ENCODE peak calls at places on chromosomes 4 and X, in eight cellular contexts. V is activated B cell treated with CpG ODN at 0.5 μM for 24 hours, F is fibroblast of lung, X is Panc1, L is astrocyte of the cerebellum, Q is cardiac fibroblast, N is heart right ventricle, D is type B pancreatic cell. Y is an unnamed sample.

GRCh38 chrX:154914052-154914451 is 27.9 kb downstream of the F8A1 start:
- DNase-seq in F (no peak), V (no peak), X (no peak), Q (no peak), N (no peak), D (no peak), L (no peak), Y (no peak)

GRCh38 chrX:108537005-108537404 is 97.4 kb downstream of the COL4A5 start:
- DNase-seq in X (peak; percentile 10), V (no peak), F (peak; percentile 19), L (peak; percentile 12), N (no peak), D (no peak), Q (peak; percentile 62), Y (peak; percentile 24)

GRCh38 chrX:120718969-120719368 is 89.1 kb upstream of the C1GALT1C1 start:
- DNase-seq in F (no peak), Q (no peak), N (no peak), X (no peak), D (no peak), V (no peak), L (no peak), Y (no peak)

GRCh38 chrX:41333744-41333993 is 293 bp upstream of the DDX3X start:
- DNase-seq in Q (peak; percentile 90), F (peak; percentile 83), N (no peak), X (peak; percentile 64), D (no peak), V (no peak), L (peak; percentile 85), Y (no peak)

GRCh38 chr4:1321486-1321885 is 25.5 kb upstream of the UVSSA start:
- DNase-seq in F (no peak), V (no peak), L (no peak), N (no peak), D (no peak), X (no peak), Q (no peak), Y (no peak)

GRCh38 chrX:44063611-44064010 is 90.4 kb upstream of the NDP start:
- DNase-seq in X (no peak), F (peak; percentile 5), V (no peak), L (no peak), Q (no peak), N (no peak), D (no peak), Y (no peak)

GRCh38 chrX:39149761-39150160 is 348.5 kb downstream of the MID1IP1 start:
- DNase-seq in X (peak; percentile 12), N (peak; percentile 79), V (peak; percentile 42), Q (peak; percentile 63), L (no peak), D (no peak), F (peak; percentile 16), Y (peak; percentile 64)

GRCh38 chr4:4394644-4395043 is 7.7 kb downstream of the NSG1 start:
- DNase-seq in D (no peak), L (no peak), V (no peak), F (peak; percentile 69), Q (peak; percentile 58), X (no peak), N (no peak), Y (no peak)

GRCh38 chr4:33060873-33061542 is 2340.8 kb downstream of the PCDH7 start:
- DNase-seq in F (peak; percentile 39), Q (peak; percentile 60), X (peak; percentile 12), D (peak; percentile 68), V (no peak), N (peak; percentile 3), L (peak; percentile 52), Y (peak; percentile 68)

GRCh38 chr4:176833416-176833815 is 40.7 kb upstream of the VEGFC start:
- DNase-seq in V (no peak), Q (no peak), N (no peak), X (no peak), L (no peak), F (no peak), D (no peak), Y (no peak)

GRCh38 chrX:13471269-13471668 is 98.1 kb upstream of the EGFL6 start:
- DNase-seq in X (no peak), Q (no peak), L (no peak), D (no peak), N (no peak), V (no peak), F (no peak), Y (no peak)

GRCh38 chr4:65918872-65919271 is 248.6 kb upstream of the EPHA5 start:
- DNase-seq in Q (no peak), V (no peak), X (no peak), F (peak; percentile 3), L (no peak), D (no peak), N (no peak), Y (no peak)

GRCh38 chrX:150566734-150567182 is 1.7 kb upstream of the MTM1 start:
- DNase-seq in L (no peak), D (no peak), V (no peak), F (no peak), Q (no peak), X (no peak), N (no peak), Y (no peak)

DNA sequence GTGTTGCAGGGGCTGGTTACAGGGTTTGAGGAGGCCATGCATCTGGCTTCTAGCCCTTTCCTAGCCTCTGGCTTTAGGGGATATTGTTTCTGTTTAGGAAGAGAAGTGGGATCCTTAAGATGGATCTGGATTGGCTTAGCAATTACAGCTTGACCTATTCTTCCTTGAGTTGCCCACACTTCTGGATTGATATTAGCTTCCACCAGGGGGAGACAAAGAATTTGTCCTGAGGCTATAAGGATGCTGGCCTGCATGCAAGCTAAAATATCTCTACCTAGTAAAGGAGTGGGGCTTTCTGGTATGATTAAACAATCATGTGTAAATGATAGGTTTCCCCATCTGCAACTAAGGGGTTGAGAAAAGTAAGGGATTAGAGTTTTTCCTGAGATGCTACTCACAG is 117.2 kb downstream of the TEX13C start:
- DNase-seq in N (no peak), V (no peak), X (no peak), L (no peak), F (no peak), Q (peak; percentile 59), D (no peak), Y (no peak)
- TF ChIP-seq CTCF in N (no peak), V (no peak), X (peak; percentile 29), L (peak; percentile 23), F (no peak), Q (peak; percentile 39), D (peak; percentile 71), Y (peak; percentile 27)

DNA sequence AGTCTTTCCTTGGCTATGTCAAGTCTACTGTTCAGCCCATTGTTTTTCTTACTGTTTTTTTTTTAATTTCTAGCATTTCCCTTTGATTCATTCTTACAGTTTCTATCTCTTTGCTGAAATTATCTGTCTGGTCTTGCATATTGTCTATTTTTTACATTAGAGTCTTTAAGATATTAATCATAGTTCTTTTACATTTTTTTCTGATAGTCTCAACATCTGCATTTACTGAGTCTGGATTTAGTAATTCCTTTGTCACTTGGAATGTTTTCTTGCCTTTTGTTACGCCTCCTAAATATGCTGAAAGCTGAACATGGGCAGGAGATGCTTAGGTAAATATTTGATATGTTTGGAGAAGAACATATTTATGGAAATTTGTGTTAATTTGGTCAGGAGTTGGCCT is 10.4 kb downstream of the JADE3 start:
- DNase-seq in L (no peak), D (no peak), X (no peak), F (no peak), N (no peak), V (no peak), Q (peak; percentile 52), Y (no peak)
- TF ChIP-seq CTCF in L (no peak), D (no peak), X (no peak), F (no peak), N (no peak), V (no peak), Q (no peak), Y (no peak)

GRCh38 chr4:6682862-6683590 is 10.7 kb upstream of the S100P start:
- DNase-seq in D (no peak), V (no peak), F (no peak), Q (no peak), N (no peak), X (no peak), L (no peak), Y (no peak)

GRCh38 chr4:6681191-6681590 is 12.5 kb upstream of the S100P start:
- DNase-seq in V (no peak), Q (no peak), X (no peak), N (no peak), L (no peak), F (no peak), D (no peak), Y (no peak)

GRCh38 chr4:6676722-6677558 is 16.7 kb upstream of the S100P start:
- DNase-seq in X (no peak), D (no peak), N (no peak), V (no peak), L (no peak), Q (no peak), F (no peak), Y (no peak)

GRCh38 chr4:6684656-6685055 is 9.0 kb upstream of the S100P start:
- DNase-seq in V (no peak), N (no peak), Q (no peak), X (no peak), F (no peak), L (no peak), D (no peak), Y (no peak)

GRCh38 chr4:6680372-6681034 is 13.2 kb upstream of the S100P start:
- DNase-seq in F (no peak), Q (no peak), D (no peak), N (no peak), V (no peak), X (no peak), L (no peak), Y (no peak)
- TF ChIP-seq CTCF in F (no peak), Q (no peak), D (peak; percentile 34), N (no peak), V (no peak), X (no peak), L (no peak), Y (peak; percentile 10)

GRCh38 chrX:46383006-46383405 is 162.2 kb downstream of the ZNF674 start:
- DNase-seq in X (no peak), L (no peak), N (no peak), Q (no peak), D (no peak), F (no peak), V (no peak), Y (no peak)

GRCh38 chrX:46380148-46380752 is 165.0 kb downstream of the ZNF674 start:
- DNase-seq in F (no peak), N (no peak), Q (no peak), V (no peak), L (no peak), D (no peak), X (no peak), Y (no peak)

GRCh38 chrX:46382595-46382994 is 162.6 kb downstream of the ZNF674 start:
- DNase-seq in V (no peak), Q (no peak), L (no peak), N (no peak), F (no peak), X (no peak), D (no peak), Y (no peak)

GRCh38 chrX:46386511-46386910 is 158.7 kb downstream of the ZNF674 start:
- DNase-seq in V (no peak), F (no peak), N (no peak), Q (no peak), L (no peak), D (no peak), X (no peak), Y (no peak)

DNA sequence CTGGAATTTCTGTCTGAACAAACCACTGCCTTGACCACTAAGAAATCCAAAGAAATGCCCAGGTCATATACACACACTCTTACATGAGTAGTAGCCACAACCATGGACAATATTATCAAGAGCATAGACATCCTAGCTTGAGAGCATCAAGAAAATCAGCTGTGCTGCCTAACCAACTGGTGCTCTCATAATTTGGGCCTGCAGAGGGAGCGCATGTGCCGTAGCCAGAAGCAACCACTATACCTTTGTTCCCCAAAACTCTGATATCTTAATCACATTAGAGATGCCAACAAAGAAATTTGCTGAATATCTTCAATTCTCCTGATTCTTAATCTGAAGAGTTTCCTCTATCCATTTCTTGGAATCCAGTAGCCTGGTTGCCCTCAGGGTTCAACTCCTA is 163.6 kb downstream of the ZNF674 start:
- DNase-seq in Q (peak; percentile 27), N (no peak), V (no peak), F (peak; percentile 10), D (no peak), X (no peak), L (no peak), Y (peak; percentile 38)
- TF ChIP-seq CTCF in Q (peak; percentile 44), N (peak; percentile 14), V (no peak), F (peak; percentile 37), D (peak; percentile 63), X (peak; percentile 75), L (peak; percentile 57), Y (no peak)